ENCODE peak calls at places on chromosomes 11 and 22, in eight cellular contexts. One of them, this sample, is unnamed.

GRCh38 chr22:23882370-23882769 is 11.8 kb upstream of the MIF start:
- DNase-seq in OCI-LY7: no peak
- DNase-seq in tibial nerve: no peak
- DNase-seq in mesendoderm: no peak
- DNase-seq in cardiac muscle cell: no peak
- DNase-seq in ascending aorta: no peak
- DNase-seq in trophoblast cell: no peak
- DNase-seq in CD4-positive, CD25-positive, alpha-beta regulatory T cell: no peak
- DNase-seq in this sample: no peak

GRCh38 chr22:20567371-20567847 is 60.0 kb downstream of the MED15 start:
- DNase-seq in mesendoderm: no peak
- DNase-seq in ascending aorta: no peak
- DNase-seq in tibial nerve: no peak
- DNase-seq in trophoblast cell: peak; percentile 99
- DNase-seq in cardiac muscle cell: no peak
- DNase-seq in OCI-LY7: no peak
- DNase-seq in CD4-positive, CD25-positive, alpha-beta regulatory T cell: no peak
- DNase-seq in this sample: peak; percentile 77

GRCh38 chr11:100791103-100791502 is 104.0 kb downstream of the ARHGAP42 start:
- DNase-seq in ascending aorta: no peak
- DNase-seq in trophoblast cell: no peak
- DNase-seq in OCI-LY7: no peak
- DNase-seq in CD4-positive, CD25-positive, alpha-beta regulatory T cell: no peak
- DNase-seq in tibial nerve: no peak
- DNase-seq in cardiac muscle cell: no peak
- DNase-seq in mesendoderm: peak; percentile 68
- DNase-seq in this sample: no peak

GRCh38 chr11:68469642-68470041 is 9.1 kb downstream of the PPP6R3 start:
- DNase-seq in tibial nerve: no peak
- DNase-seq in OCI-LY7: no peak
- DNase-seq in mesendoderm: no peak
- DNase-seq in cardiac muscle cell: no peak
- DNase-seq in trophoblast cell: no peak
- DNase-seq in ascending aorta: no peak
- DNase-seq in CD4-positive, CD25-positive, alpha-beta regulatory T cell: no peak
- DNase-seq in this sample: no peak

GRCh38 chr11:93579187-93579773 is 36.1 kb upstream of the SMCO4 start:
- DNase-seq in OCI-LY7: no peak
- DNase-seq in cardiac muscle cell: no peak
- DNase-seq in CD4-positive, CD25-positive, alpha-beta regulatory T cell: no peak
- DNase-seq in ascending aorta: no peak
- DNase-seq in trophoblast cell: peak; percentile 76
- DNase-seq in mesendoderm: no peak
- DNase-seq in tibial nerve: no peak
- DNase-seq in this sample: no peak

GRCh38 chr11:115912484-115912945 is 408.3 kb upstream of the CADM1 start:
- DNase-seq in mesendoderm: peak; percentile 68
- DNase-seq in trophoblast cell: peak; percentile 51
- DNase-seq in tibial nerve: no peak
- DNase-seq in OCI-LY7: peak; percentile 82
- DNase-seq in ascending aorta: no peak
- DNase-seq in cardiac muscle cell: no peak
- DNase-seq in CD4-positive, CD25-positive, alpha-beta regulatory T cell: no peak
- DNase-seq in this sample: no peak

GRCh38 chr22:42388130-42388797 is 43.9 kb downstream of the NFAM1 start:
- DNase-seq in tibial nerve: no peak
- DNase-seq in CD4-positive, CD25-positive, alpha-beta regulatory T cell: no peak
- DNase-seq in trophoblast cell: no peak
- DNase-seq in OCI-LY7: peak; percentile 15
- DNase-seq in ascending aorta: no peak
- DNase-seq in cardiac muscle cell: peak; percentile 18
- DNase-seq in mesendoderm: peak; percentile 59
- DNase-seq in this sample: no peak

GRCh38 chr11:14499178-14499559 is 442 bp downstream of the COPB1 start:
- DNase-seq in mesendoderm: no peak
- DNase-seq in ascending aorta: peak; percentile 63
- DNase-seq in trophoblast cell: peak; percentile 14
- DNase-seq in OCI-LY7: peak; percentile 29
- DNase-seq in cardiac muscle cell: peak; percentile 30
- DNase-seq in tibial nerve: no peak
- DNase-seq in CD4-positive, CD25-positive, alpha-beta regulatory T cell: no peak
- DNase-seq in this sample: no peak

GRCh38 chr11:95764267-95764898 is 25.2 kb downstream of the FAM76B start:
- DNase-seq in mesendoderm: peak; percentile 49
- DNase-seq in cardiac muscle cell: peak; percentile 77
- DNase-seq in trophoblast cell: peak; percentile 78
- DNase-seq in CD4-positive, CD25-positive, alpha-beta regulatory T cell: peak; percentile 71
- DNase-seq in tibial nerve: no peak
- DNase-seq in OCI-LY7: peak; percentile 67
- DNase-seq in ascending aorta: no peak
- DNase-seq in this sample: no peak

GRCh38 chr11:122486793-122487495 is 168.6 kb upstream of the UBASH3B start:
- DNase-seq in tibial nerve: no peak
- DNase-seq in ascending aorta: no peak
- DNase-seq in CD4-positive, CD25-positive, alpha-beta regulatory T cell: no peak
- DNase-seq in trophoblast cell: peak; percentile 74
- DNase-seq in cardiac muscle cell: peak; percentile 8
- DNase-seq in OCI-LY7: no peak
- DNase-seq in mesendoderm: peak; percentile 81
- DNase-seq in this sample: no peak

GRCh38 chr11:68463714-68464113 is 3.2 kb downstream of the PPP6R3 start:
- DNase-seq in OCI-LY7: no peak
- DNase-seq in trophoblast cell: no peak
- DNase-seq in tibial nerve: no peak
- DNase-seq in ascending aorta: no peak
- DNase-seq in cardiac muscle cell: peak; percentile 25
- DNase-seq in mesendoderm: no peak
- DNase-seq in CD4-positive, CD25-positive, alpha-beta regulatory T cell: no peak
- DNase-seq in this sample: no peak

GRCh38 chr11:95549276-95549675 is 240.3 kb downstream of the FAM76B start:
- DNase-seq in cardiac muscle cell: no peak
- DNase-seq in ascending aorta: no peak
- DNase-seq in trophoblast cell: no peak
- DNase-seq in OCI-LY7: no peak
- DNase-seq in mesendoderm: no peak
- DNase-seq in CD4-positive, CD25-positive, alpha-beta regulatory T cell: no peak
- DNase-seq in tibial nerve: no peak
- DNase-seq in this sample: no peak

GRCh38 chr11:79078999-79079398 is 361.8 kb downstream of the TENM4 start:
- DNase-seq in CD4-positive, CD25-positive, alpha-beta regulatory T cell: no peak
- DNase-seq in mesendoderm: no peak
- DNase-seq in tibial nerve: no peak
- DNase-seq in OCI-LY7: no peak
- DNase-seq in ascending aorta: no peak
- DNase-seq in trophoblast cell: no peak
- DNase-seq in cardiac muscle cell: no peak
- DNase-seq in this sample: no peak

GRCh38 chr22:36081023-36081431 is 52.4 kb upstream of the RBFOX2 start:
- DNase-seq in mesendoderm: no peak
- DNase-seq in cardiac muscle cell: peak; percentile 62
- DNase-seq in ascending aorta: peak; percentile 64
- DNase-seq in tibial nerve: no peak
- DNase-seq in OCI-LY7: no peak
- DNase-seq in CD4-positive, CD25-positive, alpha-beta regulatory T cell: no peak
- DNase-seq in trophoblast cell: peak; percentile 71
- DNase-seq in this sample: no peak

GRCh38 chr22:49193348-49193747 is 634.3 kb downstream of the BRD1 start:
- DNase-seq in mesendoderm: no peak
- DNase-seq in CD4-positive, CD25-positive, alpha-beta regulatory T cell: no peak
- DNase-seq in trophoblast cell: no peak
- DNase-seq in cardiac muscle cell: no peak
- DNase-seq in ascending aorta: no peak
- DNase-seq in tibial nerve: no peak
- DNase-seq in OCI-LY7: no peak
- DNase-seq in this sample: no peak

GRCh38 chr11:17988465-17988864 is 24.4 kb downstream of the SERGEF start:
- DNase-seq in mesendoderm: no peak
- DNase-seq in tibial nerve: no peak
- DNase-seq in ascending aorta: no peak
- DNase-seq in CD4-positive, CD25-positive, alpha-beta regulatory T cell: no peak
- DNase-seq in trophoblast cell: no peak
- DNase-seq in OCI-LY7: peak; percentile 28
- DNase-seq in cardiac muscle cell: no peak
- DNase-seq in this sample: no peak

GRCh38 chr22:20449819-20450550 is 12.4 kb upstream of the SCARF2 start:
- DNase-seq in CD4-positive, CD25-positive, alpha-beta regulatory T cell: no peak
- DNase-seq in mesendoderm: no peak
- DNase-seq in tibial nerve: no peak
- DNase-seq in cardiac muscle cell: no peak
- DNase-seq in OCI-LY7: no peak
- DNase-seq in ascending aorta: no peak
- DNase-seq in trophoblast cell: no peak
- DNase-seq in this sample: no peak

GRCh38 chr22:42461511-42461910 is 29.3 kb upstream of the NFAM1 start:
- DNase-seq in mesendoderm: no peak
- DNase-seq in trophoblast cell: no peak
- DNase-seq in OCI-LY7: no peak
- DNase-seq in ascending aorta: no peak
- DNase-seq in cardiac muscle cell: no peak
- DNase-seq in tibial nerve: no peak
- DNase-seq in CD4-positive, CD25-positive, alpha-beta regulatory T cell: no peak
- DNase-seq in this sample: no peak

GRCh38 chr11:45919806-45920530 is 2.3 kb upstream of the PEX16 start:
- DNase-seq in OCI-LY7: no peak
- DNase-seq in CD4-positive, CD25-positive, alpha-beta regulatory T cell: no peak
- DNase-seq in tibial nerve: no peak
- DNase-seq in trophoblast cell: no peak
- DNase-seq in mesendoderm: peak; percentile 34
- DNase-seq in ascending aorta: no peak
- DNase-seq in cardiac muscle cell: no peak
- DNase-seq in this sample: no peak

GRCh38 chr11:5159806-5160205 is 5.2 kb upstream of the OR52A1 start:
- DNase-seq in CD4-positive, CD25-positive, alpha-beta regulatory T cell: no peak
- DNase-seq in mesendoderm: no peak
- DNase-seq in trophoblast cell: no peak
- DNase-seq in cardiac muscle cell: no peak
- DNase-seq in ascending aorta: no peak
- DNase-seq in tibial nerve: no peak
- DNase-seq in OCI-LY7: no peak
- DNase-seq in this sample: no peak

GRCh38 chr11:45182902-45183301 is 36.5 kb downstream of the PRDM11 start:
- DNase-seq in cardiac muscle cell: peak; percentile 53
- DNase-seq in trophoblast cell: peak; percentile 46
- DNase-seq in CD4-positive, CD25-positive, alpha-beta regulatory T cell: no peak
- DNase-seq in OCI-LY7: peak; percentile 6
- DNase-seq in mesendoderm: peak; percentile 64
- DNase-seq in tibial nerve: no peak
- DNase-seq in ascending aorta: no peak
- DNase-seq in this sample: no peak

GRCh38 chr11:43709689-43710088 is 29.2 kb downstream of the HSD17B12 start:
- DNase-seq in mesendoderm: no peak
- DNase-seq in OCI-LY7: no peak
- DNase-seq in cardiac muscle cell: no peak
- DNase-seq in ascending aorta: no peak
- DNase-seq in tibial nerve: no peak
- DNase-seq in trophoblast cell: no peak
- DNase-seq in CD4-positive, CD25-positive, alpha-beta regulatory T cell: no peak
- DNase-seq in this sample: no peak

GRCh38 chr22:17095538-17095937 is 10.7 kb downstream of the IL17RA start:
- DNase-seq in trophoblast cell: no peak
- DNase-seq in cardiac muscle cell: no peak
- DNase-seq in OCI-LY7: no peak
- DNase-seq in CD4-positive, CD25-positive, alpha-beta regulatory T cell: no peak
- DNase-seq in mesendoderm: no peak
- DNase-seq in tibial nerve: no peak
- DNase-seq in ascending aorta: no peak
- DNase-seq in this sample: no peak

GRCh38 chr22:42324991-42325710 is 54.7 kb upstream of the TCF20 start:
- DNase-seq in CD4-positive, CD25-positive, alpha-beta regulatory T cell: no peak
- DNase-seq in tibial nerve: no peak
- DNase-seq in OCI-LY7: no peak
- DNase-seq in ascending aorta: no peak
- DNase-seq in trophoblast cell: no peak
- DNase-seq in cardiac muscle cell: no peak
- DNase-seq in mesendoderm: no peak
- DNase-seq in this sample: no peak

GRCh38 chr11:35088226-35088625 is 50.7 kb upstream of the CD44 start:
- DNase-seq in CD4-positive, CD25-positive, alpha-beta regulatory T cell: no peak
- DNase-seq in OCI-LY7: no peak
- DNase-seq in trophoblast cell: no peak
- DNase-seq in tibial nerve: no peak
- DNase-seq in ascending aorta: no peak
- DNase-seq in cardiac muscle cell: no peak
- DNase-seq in mesendoderm: no peak
- DNase-seq in this sample: peak; percentile 42
- H3K4me1 ChIP-seq in CD4-positive, CD25-positive, alpha-beta regulatory T cell: peaks cover 31% of the 10 kb centered on the region
- H3K4me1 ChIP-seq in OCI-LY7: peaks cover 48% of the 10 kb centered on the region
- H3K4me1 ChIP-seq in trophoblast cell: no peaks in the 10 kb centered on the region
- H3K4me1 ChIP-seq in tibial nerve: peaks cover 9% of the 10 kb centered on the region
- H3K4me1 ChIP-seq in ascending aorta: peaks cover 3% of the 10 kb centered on the region
- H3K4me1 ChIP-seq in cardiac muscle cell: no peaks in the 10 kb centered on the region
- H3K4me1 ChIP-seq in mesendoderm: peaks cover 3% of the 10 kb centered on the region
- H3K4me1 ChIP-seq in this sample: peaks cover 5% of the 10 kb centered on the region

DNA sequence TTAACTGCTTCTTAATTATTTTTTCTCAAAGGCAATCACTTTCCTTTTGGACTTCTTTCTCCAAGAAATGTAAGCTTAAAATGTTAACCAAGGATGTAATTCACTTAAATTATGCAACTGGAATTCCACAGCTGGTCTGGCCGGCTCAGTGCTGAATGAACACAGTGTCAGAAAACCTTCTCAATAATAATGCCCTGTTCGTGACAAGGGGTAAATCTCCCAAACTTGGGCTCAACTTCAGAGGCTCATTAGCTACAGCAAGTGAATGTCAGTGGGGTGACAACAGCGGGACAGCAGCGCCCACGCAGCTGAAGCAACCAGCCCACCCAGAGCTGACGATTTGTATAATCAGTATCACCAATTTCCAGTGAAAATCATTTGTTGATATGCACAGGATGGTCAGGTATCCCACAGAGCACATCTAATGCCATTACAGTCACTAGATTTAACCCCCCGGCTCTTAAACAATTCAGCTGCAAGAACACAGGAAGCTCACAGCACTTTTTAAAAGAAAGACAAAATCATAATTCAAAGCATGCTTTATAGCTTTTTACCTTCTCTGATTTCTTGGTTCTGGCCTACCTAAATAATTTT is 704.8 kb downstream of the DLG2 start:
- DNase-seq in CD4-positive, CD25-positive, alpha-beta regulatory T cell: no peak
- DNase-seq in cardiac muscle cell: no peak
- DNase-seq in mesendoderm: peak; percentile 28
- DNase-seq in ascending aorta: no peak
- DNase-seq in tibial nerve: no peak
- DNase-seq in OCI-LY7: no peak
- DNase-seq in trophoblast cell: no peak
- DNase-seq in this sample: no peak
- H3K4me3 ChIP-seq in CD4-positive, CD25-positive, alpha-beta regulatory T cell: no peak overlapping the region
- H3K4me3 ChIP-seq in cardiac muscle cell: peak overlapping the region; percentile 17
- H3K4me3 ChIP-seq in mesendoderm: no peak overlapping the region
- H3K4me3 ChIP-seq in ascending aorta: peak overlapping the region; percentile 33
- H3K4me3 ChIP-seq in tibial nerve: no peak overlapping the region
- H3K4me3 ChIP-seq in OCI-LY7: no peak overlapping the region
- H3K4me3 ChIP-seq in trophoblast cell: no peak overlapping the region
- H3K4me3 ChIP-seq in this sample: no peak overlapping the region

GRCh38 chr11:2096001-2096918 is 42.9 kb downstream of the IGF2 start:
- DNase-seq in ascending aorta: peak; percentile 39
- DNase-seq in trophoblast cell: no peak
- DNase-seq in cardiac muscle cell: peak; percentile 38
- DNase-seq in tibial nerve: no peak
- DNase-seq in OCI-LY7: no peak
- DNase-seq in mesendoderm: no peak
- DNase-seq in CD4-positive, CD25-positive, alpha-beta regulatory T cell: no peak
- DNase-seq in this sample: peak; percentile 43
- H3K4me1 ChIP-seq in ascending aorta: peaks cover 8% of the 10 kb centered on the region
- H3K4me1 ChIP-seq in trophoblast cell: no peaks in the 10 kb centered on the region
- H3K4me1 ChIP-seq in cardiac muscle cell: no peaks in the 10 kb centered on the region
- H3K4me1 ChIP-seq in tibial nerve: peaks cover 14% of the 10 kb centered on the region
- H3K4me1 ChIP-seq in OCI-LY7: no peaks in the 10 kb centered on the region
- H3K4me1 ChIP-seq in mesendoderm: peaks cover 5% of the 10 kb centered on the region
- H3K4me1 ChIP-seq in CD4-positive, CD25-positive, alpha-beta regulatory T cell: peaks cover 12% of the 10 kb centered on the region
- H3K4me1 ChIP-seq in this sample: peaks cover 6% of the 10 kb centered on the region

GRCh38 chr11:118895093-118896039 is 11.7 kb downstream of the CXCR5 start:
- DNase-seq in OCI-LY7: peak; percentile 90
- DNase-seq in cardiac muscle cell: no peak
- DNase-seq in ascending aorta: no peak
- DNase-seq in mesendoderm: no peak
- DNase-seq in trophoblast cell: no peak
- DNase-seq in tibial nerve: no peak
- DNase-seq in CD4-positive, CD25-positive, alpha-beta regulatory T cell: peak; percentile 76
- DNase-seq in this sample: no peak
- H3K4me3 ChIP-seq in OCI-LY7: peak overlapping the region; percentile 57
- H3K4me3 ChIP-seq in cardiac muscle cell: no peak overlapping the region
- H3K4me3 ChIP-seq in ascending aorta: no peak overlapping the region
- H3K4me3 ChIP-seq in mesendoderm: no peak overlapping the region
- H3K4me3 ChIP-seq in trophoblast cell: no peak overlapping the region
- H3K4me3 ChIP-seq in tibial nerve: no peak overlapping the region
- H3K4me3 ChIP-seq in CD4-positive, CD25-positive, alpha-beta regulatory T cell: peak overlapping the region; percentile 57
- H3K4me3 ChIP-seq in this sample: no peak overlapping the region